ENCODE peak calls at places on chromosomes 4 and X, in seven cellular contexts. U, D, E, O, M, V and A are unnamed samples.

GRCh38 chr4:184165291-184165690 is 52.4 kb downstream of the ENPP6 start:
- DNase-seq in E (peak), M (no peak), U (no peak), D (peak), V (no peak), O (no peak), A (no peak)

GRCh38 chrX:40262641-40263560 is 165.1 kb upstream of the BCOR start:
- DNase-seq in E (peak), O (no peak), D (peak), M (no peak), V (no peak), U (no peak), A (no peak)

GRCh38 chr4:101977096-101977495 is 186.6 kb downstream of the BANK1 start:
- DNase-seq in D (peak), V (no peak), M (no peak), U (no peak), O (no peak), E (peak), A (peak)

GRCh38 chr4:98434816-98435215 is 173.6 kb downstream of the RAP1GDS1 start:
- DNase-seq in M (no peak), O (no peak), V (no peak), E (no peak), D (no peak), U (no peak), A (no peak)

GRCh38 chr4:56674984-56675383 is 6.1 kb downstream of the HOPX start:
- DNase-seq in O (no peak), V (no peak), U (no peak), E (peak), M (no peak), D (no peak), A (no peak)

GRCh38 chr4:110869862-110870577 is 247.1 kb upstream of the PITX2 start:
- DNase-seq in U (no peak), E (no peak), M (no peak), D (no peak), O (no peak), V (no peak), A (no peak)

GRCh38 chr4:44845309-44845708 is 119.0 kb upstream of the GNPDA2 start:
- DNase-seq in V (no peak), E (no peak), D (no peak), O (no peak), M (no peak), U (no peak), A (no peak)

GRCh38 chr4:42560465-42560864 is 96.4 kb downstream of the ATP8A1 start:
- DNase-seq in M (no peak), U (no peak), D (no peak), E (peak), V (no peak), O (no peak), A (no peak)

GRCh38 chr4:122005064-122005755 is 53.4 kb upstream of the TRPC3 start:
- DNase-seq in V (no peak), D (peak), M (no peak), O (no peak), E (peak), U (no peak), A (no peak)

GRCh38 chrX:136210243-136210642 is 41.0 kb downstream of the MAP7D3 start:
- DNase-seq in M (no peak), D (no peak), E (no peak), O (no peak), U (no peak), V (no peak), A (no peak)

GRCh38 chr4:165600959-165601674 is 222.3 kb downstream of the CPE start:
- DNase-seq in U (no peak), V (no peak), O (no peak), M (no peak), D (no peak), E (peak), A (no peak)

GRCh38 chrX:103666202-103667107 is 20.0 kb downstream of the MORF4L2 start:
- DNase-seq in O (no peak), V (no peak), D (no peak), U (no peak), M (no peak), E (no peak), A (no peak)

GRCh38 chr4:1718095-1718850 is 2.9 kb downstream of the TMEM129 start:
- DNase-seq in E (no peak), O (no peak), D (no peak), M (no peak), V (no peak), U (no peak), A (no peak)

GRCh38 chrX:84161641-84162040 is 26.4 kb downstream of the RPS6KA6 start:
- DNase-seq in M (no peak), U (no peak), E (no peak), V (no peak), D (no peak), O (no peak), A (no peak)

GRCh38 chr4:107688421-107688820 is 31.6 kb downstream of the PAPSS1 start:
- DNase-seq in D (no peak), O (no peak), U (no peak), M (no peak), E (no peak), V (no peak), A (no peak)

GRCh38 chrX:129318375-129318774 is 204.9 kb downstream of the SMARCA1 start:
- DNase-seq in V (no peak), M (no peak), D (peak), E (peak), O (no peak), U (no peak), A (no peak)

GRCh38 chr4:110514889-110515479 is 39.0 kb downstream of the ENPEP start:
- DNase-seq in V (no peak), O (no peak), E (peak), M (no peak), U (no peak), D (peak), A (no peak)

GRCh38 chr4:39697740-39698423 is at the start of gene UBE2K:
- DNase-seq in E (peak), M (peak), U (peak), V (peak), O (peak), D (peak), A (no peak)

GRCh38 chrX:16310326-16310725 is 143.0 kb downstream of the MAGEB17 start:
- DNase-seq in E (no peak), U (no peak), D (no peak), V (no peak), O (no peak), M (no peak), A (no peak)

GRCh38 chr4:158856852-158857251 is 88.0 kb downstream of the FNIP2 start:
- DNase-seq in V (no peak), U (no peak), O (no peak), M (no peak), E (peak), D (peak), A (no peak)